ENCODE peak calls at places on chromosomes 12 and 14, in seven cellular contexts. One of them, this sample, is unnamed.

GRCh38 chr14:78697341-78697740 is 527.2 kb downstream of the NRXN3 start:
- DNase-seq in T-cell: no peak
- DNase-seq in A549: peak
- DNase-seq in CD8-positive, alpha-beta memory T cell: no peak
- DNase-seq in stimulated activated CD4-positive, alpha-beta T cell treated with anti-CD3 and anti-CD28 coated beads, Interleukin-4, amount 100 ng/mL, for 48 hours: no peak
- DNase-seq in HEK293T: peak
- DNase-seq in CD4-positive, alpha-beta T cell: no peak
- DNase-seq in this sample: no peak

GRCh38 chr14:101731187-101732080 is 30.1 kb upstream of the PPP2R5C start:
- DNase-seq in T-cell: peak
- DNase-seq in A549: peak
- DNase-seq in CD8-positive, alpha-beta memory T cell: peak
- DNase-seq in stimulated activated CD4-positive, alpha-beta T cell treated with anti-CD3 and anti-CD28 coated beads, Interleukin-4, amount 100 ng/mL, for 48 hours: peak
- DNase-seq in HEK293T: no peak
- DNase-seq in CD4-positive, alpha-beta T cell: peak
- DNase-seq in this sample: peak

GRCh38 chr12:121992059-121992879 is 29.4 kb upstream of the BCL7A start:
- DNase-seq in T-cell: no peak
- DNase-seq in A549: peak
- DNase-seq in CD8-positive, alpha-beta memory T cell: peak
- DNase-seq in stimulated activated CD4-positive, alpha-beta T cell treated with anti-CD3 and anti-CD28 coated beads, Interleukin-4, amount 100 ng/mL, for 48 hours: peak
- DNase-seq in HEK293T: no peak
- DNase-seq in CD4-positive, alpha-beta T cell: peak
- DNase-seq in this sample: no peak

GRCh38 chr12:47950856-47951468 is 12.4 kb upstream of the TMEM106C start:
- DNase-seq in T-cell: no peak
- DNase-seq in A549: no peak
- DNase-seq in CD8-positive, alpha-beta memory T cell: no peak
- DNase-seq in stimulated activated CD4-positive, alpha-beta T cell treated with anti-CD3 and anti-CD28 coated beads, Interleukin-4, amount 100 ng/mL, for 48 hours: no peak
- DNase-seq in HEK293T: no peak
- DNase-seq in CD4-positive, alpha-beta T cell: no peak
- DNase-seq in this sample: no peak

GRCh38 chr14:95322646-95323045 is 2.9 kb upstream of the CLMN start:
- DNase-seq in T-cell: no peak
- DNase-seq in A549: no peak
- DNase-seq in CD8-positive, alpha-beta memory T cell: no peak
- DNase-seq in stimulated activated CD4-positive, alpha-beta T cell treated with anti-CD3 and anti-CD28 coated beads, Interleukin-4, amount 100 ng/mL, for 48 hours: no peak
- DNase-seq in HEK293T: no peak
- DNase-seq in CD4-positive, alpha-beta T cell: no peak
- DNase-seq in this sample: no peak

GRCh38 chr14:55746533-55746932 is 166.5 kb downstream of the KTN1 start:
- DNase-seq in T-cell: no peak
- DNase-seq in A549: no peak
- DNase-seq in CD8-positive, alpha-beta memory T cell: no peak
- DNase-seq in stimulated activated CD4-positive, alpha-beta T cell treated with anti-CD3 and anti-CD28 coated beads, Interleukin-4, amount 100 ng/mL, for 48 hours: no peak
- DNase-seq in HEK293T: no peak
- DNase-seq in CD4-positive, alpha-beta T cell: no peak
- DNase-seq in this sample: no peak

GRCh38 chr14:74935340-74935640 is 12.2 kb upstream of the RPS6KL1 start:
- DNase-seq in T-cell: no peak
- DNase-seq in A549: no peak
- DNase-seq in CD8-positive, alpha-beta memory T cell: no peak
- DNase-seq in stimulated activated CD4-positive, alpha-beta T cell treated with anti-CD3 and anti-CD28 coated beads, Interleukin-4, amount 100 ng/mL, for 48 hours: no peak
- DNase-seq in HEK293T: no peak
- DNase-seq in CD4-positive, alpha-beta T cell: no peak
- DNase-seq in this sample: no peak

GRCh38 chr12:115873416-115874082 is 403.9 kb downstream of the MED13L start:
- DNase-seq in T-cell: no peak
- DNase-seq in A549: no peak
- DNase-seq in CD8-positive, alpha-beta memory T cell: no peak
- DNase-seq in stimulated activated CD4-positive, alpha-beta T cell treated with anti-CD3 and anti-CD28 coated beads, Interleukin-4, amount 100 ng/mL, for 48 hours: no peak
- DNase-seq in HEK293T: no peak
- DNase-seq in CD4-positive, alpha-beta T cell: no peak
- DNase-seq in this sample: no peak

GRCh38 chr14:65594882-65595237 is 182.3 kb downstream of the FUT8 start:
- DNase-seq in T-cell: no peak
- DNase-seq in A549: no peak
- DNase-seq in CD8-positive, alpha-beta memory T cell: no peak
- DNase-seq in stimulated activated CD4-positive, alpha-beta T cell treated with anti-CD3 and anti-CD28 coated beads, Interleukin-4, amount 100 ng/mL, for 48 hours: no peak
- DNase-seq in HEK293T: no peak
- DNase-seq in CD4-positive, alpha-beta T cell: no peak
- DNase-seq in this sample: no peak

GRCh38 chr12:43969882-43970281 is 134.0 kb downstream of the TMEM117 start:
- DNase-seq in T-cell: no peak
- DNase-seq in A549: no peak
- DNase-seq in CD8-positive, alpha-beta memory T cell: no peak
- DNase-seq in stimulated activated CD4-positive, alpha-beta T cell treated with anti-CD3 and anti-CD28 coated beads, Interleukin-4, amount 100 ng/mL, for 48 hours: no peak
- DNase-seq in HEK293T: no peak
- DNase-seq in CD4-positive, alpha-beta T cell: no peak
- DNase-seq in this sample: no peak

GRCh38 chr14:100840286-100840685 is 14.4 kb downstream of the MEG3 start:
- DNase-seq in T-cell: no peak
- DNase-seq in A549: no peak
- DNase-seq in CD8-positive, alpha-beta memory T cell: no peak
- DNase-seq in stimulated activated CD4-positive, alpha-beta T cell treated with anti-CD3 and anti-CD28 coated beads, Interleukin-4, amount 100 ng/mL, for 48 hours: no peak
- DNase-seq in HEK293T: no peak
- DNase-seq in CD4-positive, alpha-beta T cell: no peak
- DNase-seq in this sample: no peak

GRCh38 chr12:27970981-27971489 is 1.5 kb downstream of the PTHLH start:
- DNase-seq in T-cell: no peak
- DNase-seq in A549: no peak
- DNase-seq in CD8-positive, alpha-beta memory T cell: no peak
- DNase-seq in stimulated activated CD4-positive, alpha-beta T cell treated with anti-CD3 and anti-CD28 coated beads, Interleukin-4, amount 100 ng/mL, for 48 hours: no peak
- DNase-seq in HEK293T: no peak
- DNase-seq in CD4-positive, alpha-beta T cell: no peak
- DNase-seq in this sample: no peak

GRCh38 chr12:105352049-105352448 is 21.6 kb downstream of the C12orf75 start:
- DNase-seq in T-cell: no peak
- DNase-seq in A549: no peak
- DNase-seq in CD8-positive, alpha-beta memory T cell: no peak
- DNase-seq in stimulated activated CD4-positive, alpha-beta T cell treated with anti-CD3 and anti-CD28 coated beads, Interleukin-4, amount 100 ng/mL, for 48 hours: no peak
- DNase-seq in HEK293T: no peak
- DNase-seq in CD4-positive, alpha-beta T cell: no peak
- DNase-seq in this sample: no peak

GRCh38 chr14:73260574-73260973 is 23.3 kb downstream of the PAPLN start:
- DNase-seq in T-cell: no peak
- DNase-seq in A549: no peak
- DNase-seq in CD8-positive, alpha-beta memory T cell: no peak
- DNase-seq in stimulated activated CD4-positive, alpha-beta T cell treated with anti-CD3 and anti-CD28 coated beads, Interleukin-4, amount 100 ng/mL, for 48 hours: no peak
- DNase-seq in HEK293T: no peak
- DNase-seq in CD4-positive, alpha-beta T cell: no peak
- DNase-seq in this sample: no peak

GRCh38 chr12:111428728-111429175 is 23.0 kb downstream of the SH2B3 start:
- DNase-seq in T-cell: no peak
- DNase-seq in A549: no peak
- DNase-seq in CD8-positive, alpha-beta memory T cell: no peak
- DNase-seq in stimulated activated CD4-positive, alpha-beta T cell treated with anti-CD3 and anti-CD28 coated beads, Interleukin-4, amount 100 ng/mL, for 48 hours: no peak
- DNase-seq in HEK293T: no peak
- DNase-seq in CD4-positive, alpha-beta T cell: no peak
- DNase-seq in this sample: no peak

GRCh38 chr12:55901881-55902490 is 25.7 kb downstream of the PYM1 start:
- DNase-seq in T-cell: no peak
- DNase-seq in A549: no peak
- DNase-seq in CD8-positive, alpha-beta memory T cell: no peak
- DNase-seq in stimulated activated CD4-positive, alpha-beta T cell treated with anti-CD3 and anti-CD28 coated beads, Interleukin-4, amount 100 ng/mL, for 48 hours: no peak
- DNase-seq in HEK293T: no peak
- DNase-seq in CD4-positive, alpha-beta T cell: no peak
- DNase-seq in this sample: no peak

GRCh38 chr12:22530-23201 is 43.9 kb upstream of the IQSEC3 start:
- DNase-seq in T-cell: no peak
- DNase-seq in A549: no peak
- DNase-seq in CD8-positive, alpha-beta memory T cell: no peak
- DNase-seq in stimulated activated CD4-positive, alpha-beta T cell treated with anti-CD3 and anti-CD28 coated beads, Interleukin-4, amount 100 ng/mL, for 48 hours: no peak
- DNase-seq in HEK293T: no peak
- DNase-seq in CD4-positive, alpha-beta T cell: no peak
- DNase-seq in this sample: no peak

GRCh38 chr12:6532927-6533652 is 1.2 kb upstream of the GAPDH start:
- DNase-seq in T-cell: no peak
- DNase-seq in A549: peak
- DNase-seq in CD8-positive, alpha-beta memory T cell: no peak
- DNase-seq in stimulated activated CD4-positive, alpha-beta T cell treated with anti-CD3 and anti-CD28 coated beads, Interleukin-4, amount 100 ng/mL, for 48 hours: peak
- DNase-seq in HEK293T: peak
- DNase-seq in CD4-positive, alpha-beta T cell: no peak
- DNase-seq in this sample: peak

GRCh38 chr12:53624453-53624852 is 1.7 kb downstream of the ATF7 start:
- DNase-seq in T-cell: no peak
- DNase-seq in A549: no peak
- DNase-seq in CD8-positive, alpha-beta memory T cell: no peak
- DNase-seq in stimulated activated CD4-positive, alpha-beta T cell treated with anti-CD3 and anti-CD28 coated beads, Interleukin-4, amount 100 ng/mL, for 48 hours: no peak
- DNase-seq in HEK293T: no peak
- DNase-seq in CD4-positive, alpha-beta T cell: no peak
- DNase-seq in this sample: no peak

This sample was measured in NCI-H187.